ENCODE peak calls at places on chromosomes 4 and X, in four cellular contexts. J is suprapubic skin, N is heart left ventricle, X is colonic mucosa. K is an unnamed sample. For H3K4me1, the result is how much of the 10 kb centered on the place peaks cover.

GRCh38 chrX:79564362-79564761 is 197.2 kb upstream of the ITM2A start:
- DNase-seq in X (no peak), N (no peak), J (no peak), K (no peak)

GRCh38 chrX:13140007-13140406 is 95.6 kb upstream of the FAM9C start:
- DNase-seq in J (no peak), N (no peak), X (no peak), K (no peak)

GRCh38 chr4:125750827-125751466 is 436.2 kb downstream of the FAT4 start:
- DNase-seq in J (no peak), X (no peak), N (peak), K (peak)

GRCh38 chr4:36206012-36206411 is 38.3 kb downstream of the ARAP2 start:
- DNase-seq in X (no peak), J (no peak), N (no peak), K (no peak)

GRCh38 chr4:67779631-67780030 is 25.4 kb upstream of the GNRHR start:
- DNase-seq in X (no peak), J (no peak), N (no peak), K (no peak)

GRCh38 chrX:132648870-132649269 is 160.0 kb upstream of the MBNL3 start:
- DNase-seq in X (no peak), N (no peak), J (no peak), K (no peak)

GRCh38 chr4:186021461-186022167 is 47.3 kb upstream of the TLR3 start:
- DNase-seq in J (no peak), X (no peak), N (no peak), K (peak)

GRCh38 chr4:1449833-1450741 is 43.8 kb upstream of the NKX1-1 start:
- DNase-seq in X (no peak), J (peak), N (peak), K (no peak)

GRCh38 chr4:41024556-41025491 is 189.5 kb downstream of the APBB2 start:
- DNase-seq in N (no peak), J (no peak), X (no peak), K (no peak)

GRCh38 chrX:48558270-48558669 is 16.0 kb upstream of the RBM3 start:
- DNase-seq in X (no peak), N (no peak), J (no peak), K (no peak)

GRCh38 chr4:123452585-123452984 is 56.0 kb downstream of the SPRY1 start:
- DNase-seq in N (peak), X (peak), J (no peak), K (no peak)

GRCh38 chr4:176788248-176788647 is 4.5 kb downstream of the VEGFC start:
- DNase-seq in N (no peak), X (no peak), J (no peak), K (no peak)

GRCh38 chr4:98517444-98518021 is 140.9 kb downstream of the TSPAN5 start:
- DNase-seq in N (no peak), X (no peak), J (no peak), K (no peak)
- H3K4me1 ChIP-seq in N (under half), X (under half), J (under half), K (under half)

GRCh38 chr4:81564025-81564424 is 92.3 kb upstream of the RASGEF1B start:
- DNase-seq in X (no peak), J (no peak), N (no peak), K (no peak)
- H3K4me1 ChIP-seq in X (under half), J (under half), N (under half), K (under half)

DNA sequence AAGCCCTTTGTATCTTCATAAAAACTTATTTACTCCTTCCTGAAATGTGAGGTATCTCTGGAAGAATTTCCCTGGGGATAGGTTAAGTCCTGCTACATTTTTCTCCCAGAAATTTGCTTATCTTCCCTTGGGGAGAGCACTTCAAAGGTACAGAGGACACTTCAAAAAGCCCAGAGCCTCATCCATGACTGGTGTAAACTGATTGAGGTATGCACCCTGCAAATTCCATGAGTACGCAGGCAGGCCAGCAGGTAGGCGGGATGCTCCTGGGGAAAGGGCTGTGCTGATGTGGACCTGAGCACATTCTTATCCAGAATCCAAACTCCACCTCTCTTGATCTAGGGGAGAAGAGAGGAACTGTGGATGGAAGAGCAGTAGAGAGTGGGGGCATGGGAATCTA is 26.3 kb upstream of the RASGEF1B start:
- DNase-seq in X (no peak), N (no peak), J (no peak), K (no peak)
- H3K4me1 ChIP-seq in X (under half), N (under half), J (under half), K (under half)

DNA sequence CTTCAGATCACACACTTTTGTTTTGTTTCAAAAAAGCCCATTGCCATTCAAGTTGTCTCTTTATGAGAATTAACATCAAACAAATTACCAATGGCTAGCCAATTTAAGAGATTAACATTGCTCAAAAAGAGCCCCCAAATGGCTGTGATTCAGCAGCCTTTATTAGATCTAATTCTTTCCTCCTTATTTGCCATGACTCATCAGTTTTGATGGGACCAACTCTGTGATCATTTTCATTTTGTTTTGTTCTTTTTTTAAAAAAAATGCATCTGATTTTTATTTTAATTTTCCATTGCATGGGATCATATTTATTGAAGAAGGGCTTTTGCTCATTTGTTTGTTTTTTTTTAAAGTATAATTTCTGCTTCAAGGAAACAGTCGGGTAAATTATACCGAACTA is 161.6 kb upstream of the FRMPD4 start:
- DNase-seq in J (no peak), X (no peak), N (no peak), K (no peak)
- H3K4me1 ChIP-seq in J (under half), X (under half), N (under half), K (under half)